ENCODE peak calls at places on chromosomes 6 and 20, in five cellular contexts. W, M, L, A and E are unnamed samples.

GRCh38 chr6:53492860-53493634 is 51.9 kb downstream of the GCLC start:
- DNase-seq in W (peak; percentile 30), M (peak; percentile 34), L (peak; percentile 74), A (peak; percentile 49), E (peak; percentile 78)

GRCh38 chr20:14288341-14289330 is 48.8 kb downstream of the FLRT3 start:
- DNase-seq in W (no peak), M (peak; percentile 72), L (no peak), A (no peak), E (no peak)

GRCh38 chr6:5422321-5422915 is 161.1 kb downstream of the FARS2 start:
- DNase-seq in W (peak; percentile 36), M (peak; percentile 7), L (peak; percentile 40), A (peak; percentile 57), E (peak; percentile 76)

GRCh38 chr6:7119272-7119801 is 11.6 kb downstream of the RREB1 start:
- DNase-seq in W (no peak), M (no peak), L (no peak), A (no peak), E (no peak)

GRCh38 chr6:29499704-29500103 is 11.9 kb upstream of the MAS1L start:
- DNase-seq in W (no peak), M (no peak), L (no peak), A (peak; percentile 11), E (no peak)

GRCh38 chr6:116210750-116211425 is 43.0 kb downstream of the TSPYL4 start:
- DNase-seq in W (no peak), M (no peak), L (no peak), A (no peak), E (no peak)

GRCh38 chr20:38685853-38686473 is 38.3 kb upstream of the SLC32A1 start:
- DNase-seq in W (no peak), M (no peak), L (peak; percentile 50), A (peak; percentile 85), E (peak; percentile 86)

GRCh38 chr20:8094415-8094818 is 37.6 kb upstream of the PLCB1 start:
- DNase-seq in W (no peak), M (no peak), L (peak; percentile 87), A (no peak), E (no peak)

GRCh38 chr20:60062431-60063336 is 104.5 kb downstream of the CDH26 start:
- DNase-seq in W (peak; percentile 57), M (no peak), L (no peak), A (no peak), E (no peak)

GRCh38 chr6:69790629-69791028 is 6.2 kb downstream of the LMBRD1 start:
- DNase-seq in W (no peak), M (no peak), L (no peak), A (no peak), E (no peak)

GRCh38 chr6:166494757-166495486 is 91.6 kb downstream of the RAMACL start:
- DNase-seq in W (no peak), M (no peak), L (no peak), A (no peak), E (no peak)

GRCh38 chr6:89555751-89556150 is 82.8 kb downstream of the LYRM2 start:
- DNase-seq in W (no peak), M (no peak), L (no peak), A (no peak), E (peak; percentile 59)

GRCh38 chr6:152170702-152171667 is 363.5 kb downstream of the ESR1 start:
- DNase-seq in W (no peak), M (no peak), L (no peak), A (no peak), E (peak; percentile 6)

GRCh38 chr20:59778615-59779200 is 154.7 kb downstream of the SYCP2 start:
- DNase-seq in W (no peak), M (no peak), L (no peak), A (no peak), E (no peak)

GRCh38 chr20:54555150-54555549 is 79.8 kb downstream of the DOK5 start:
- DNase-seq in W (no peak), M (no peak), L (no peak), A (no peak), E (peak; percentile 35)

GRCh38 chr6:19472850-19473249 is 364.3 kb upstream of the ID4 start:
- DNase-seq in W (no peak), M (no peak), L (no peak), A (peak; percentile 85), E (peak; percentile 60)

GRCh38 chr20:51286758-51287157 is 255.8 kb downstream of the NFATC2 start:
- DNase-seq in W (no peak), M (no peak), L (no peak), A (no peak), E (no peak)

GRCh38 chr6:166382500-166382932 is 224 bp downstream of the MPC1 start:
- DNase-seq in W (no peak), M (no peak), L (no peak), A (no peak), E (no peak)

GRCh38 chr6:33430334-33430733 is 10.5 kb downstream of the SYNGAP1 start:
- DNase-seq in W (no peak), M (no peak), L (no peak), A (no peak), E (no peak)

GRCh38 chr6:57284056-57284455 is 33.4 kb upstream of the PRIM2 start:
- DNase-seq in W (no peak), M (no peak), L (no peak), A (no peak), E (no peak)

GRCh38 chr6:130212215-130212874 is 10.4 kb downstream of the SAMD3 start:
- DNase-seq in W (no peak), M (no peak), L (no peak), A (no peak), E (no peak)

GRCh38 chr6:169145476-169145875 is 108.2 kb downstream of the THBS2 start:
- DNase-seq in W (no peak), M (no peak), L (no peak), A (no peak), E (no peak)

GRCh38 chr20:14633507-14633906 is 296.1 kb upstream of the FLRT3 start:
- DNase-seq in W (no peak), M (no peak), L (no peak), A (no peak), E (no peak)

GRCh38 chr6:53795254-53795701 is 473 bp downstream of the LRRC1 start:
- DNase-seq in W (no peak), M (no peak), L (no peak), A (no peak), E (peak; percentile 54)

GRCh38 chr20:428658-429200 is 20.6 kb downstream of the RBCK1 start:
- DNase-seq in W (no peak), M (no peak), L (no peak), A (no peak), E (peak; percentile 60)

GRCh38 chr6:2725364-2725988 is 25.2 kb downstream of the MYLK4 start:
- DNase-seq in W (no peak), M (no peak), L (no peak), A (no peak), E (no peak)

GRCh38 chr6:69276204-69276603 is 520.6 kb downstream of the LMBRD1 start:
- DNase-seq in W (no peak), M (no peak), L (no peak), A (no peak), E (no peak)

GRCh38 chr6:158536891-158537798 is 22.7 kb upstream of the TMEM181 start:
- DNase-seq in W (peak; percentile 93), M (peak; percentile 13), L (no peak), A (peak; percentile 88), E (peak; percentile 80)

GRCh38 chr6:2900221-2900807 is 2.8 kb downstream of the SERPINB9 start:
- DNase-seq in W (no peak), M (no peak), L (no peak), A (no peak), E (no peak)

GRCh38 chr6:41189968-41190367 is 11.0 kb downstream of the TREML2 start:
- DNase-seq in W (no peak), M (no peak), L (no peak), A (peak; percentile 11), E (no peak)

GRCh38 chr6:111540971-111541719 is 58.1 kb upstream of the REV3L start:
- DNase-seq in W (peak; percentile 39), M (no peak), L (peak; percentile 21), A (no peak), E (no peak)

GRCh38 chr6:132414761-132415160 is 13.5 kb upstream of the MOXD1 start:
- DNase-seq in W (no peak), M (no peak), L (no peak), A (no peak), E (no peak)
- H3K4me2 ChIP-seq in W (peak overlapping the region; percentile 16), M (no peak overlapping the region), L (no peak overlapping the region), A (no peak overlapping the region), E (no peak overlapping the region)

GRCh38 chr6:122808121-122808885 is 19.2 kb downstream of the SMPDL3A start:
- DNase-seq in W (no peak), M (no peak), L (no peak), A (no peak), E (no peak)
- H2AFZ ChIP-seq in W (no peak overlapping the region), M (no peak overlapping the region), L (no peak overlapping the region), A (no peak overlapping the region), E (no peak overlapping the region)

DNA sequence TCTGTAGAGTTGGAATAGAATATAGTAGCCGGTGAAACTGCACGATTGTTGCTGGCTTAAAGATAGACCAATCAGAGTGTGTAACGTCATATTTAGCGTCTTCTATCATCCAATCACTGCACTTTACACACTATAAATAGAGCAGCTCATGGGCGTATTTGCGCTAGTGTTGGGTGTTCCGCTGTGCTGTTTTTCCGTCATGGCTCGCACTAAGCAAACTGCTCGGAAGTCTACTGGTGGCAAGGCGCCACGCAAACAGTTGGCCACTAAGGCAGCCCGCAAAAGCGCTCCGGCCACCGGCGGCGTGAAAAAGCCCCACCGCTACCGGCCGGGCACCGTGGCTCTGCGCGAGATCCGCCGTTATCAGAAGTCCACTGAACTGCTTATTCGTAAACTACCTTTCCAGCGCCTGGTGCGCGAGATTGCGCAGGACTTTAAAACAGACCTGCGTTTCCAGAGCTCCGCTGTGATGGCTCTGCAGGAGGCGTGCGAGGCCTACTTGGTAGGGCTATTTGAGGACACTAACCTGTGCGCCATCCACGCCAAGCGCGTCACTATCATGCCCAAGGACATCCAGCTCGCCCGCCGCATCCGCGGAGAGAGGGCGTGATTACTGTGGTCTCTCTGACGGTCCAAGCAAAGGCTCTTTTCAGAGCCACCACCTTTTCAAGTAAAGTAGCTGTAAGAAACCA is 57.8 kb downstream of the TRIM38 start:
- DNase-seq in W (peak; percentile 87), M (peak; percentile 92), L (peak; percentile 96), A (no peak), E (peak; percentile 72)
- TF ChIP-seq POLR2AphosphoS5 in W (peak; percentile 100), M (peak; percentile 99), L (peak; percentile 99), A (peak; percentile 99), E (peak; percentile 95)

GRCh38 chr6:73537677-73538076 is 16.8 kb upstream of the EEF1A1 start:
- DNase-seq in W (no peak), M (no peak), L (no peak), A (no peak), E (no peak)
- H3K4me2 ChIP-seq in W (no peak overlapping the region), M (no peak overlapping the region), L (no peak overlapping the region), A (no peak overlapping the region), E (no peak overlapping the region)

DNA sequence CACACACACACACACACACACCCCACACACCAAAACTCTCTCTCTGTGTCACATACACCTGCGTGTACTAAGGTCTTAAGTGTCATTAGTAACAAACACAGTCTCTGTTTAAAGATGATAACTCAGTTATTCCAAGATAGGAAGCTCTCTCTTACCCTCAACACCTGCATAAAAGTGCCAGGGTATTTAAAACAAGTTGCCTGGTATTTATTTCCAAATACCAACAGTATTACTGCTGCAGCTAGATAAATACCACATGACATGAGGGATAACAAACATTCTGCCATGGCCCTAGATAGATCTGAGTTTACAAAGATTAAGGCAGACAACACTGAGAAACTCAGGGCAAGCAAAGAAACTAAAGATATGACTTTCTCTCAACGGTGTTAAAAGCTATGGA is 118.5 kb downstream of the SIM1 start:
- DNase-seq in W (no peak), M (no peak), L (peak; percentile 55), A (no peak), E (no peak)
- H2AFZ ChIP-seq in W (peak overlapping the region; percentile 47), M (peak overlapping the region; percentile 36), L (peak overlapping the region; percentile 88), A (no peak overlapping the region), E (no peak overlapping the region)